ENCODE peak calls at places on chromosome 17, in five cellular contexts. W, V, O, A and Z are unnamed samples.
A peak's percentile ranks its signal among the peaks of the same experiment; 100 is the strongest.

GRCh38 chr17:1977583-1978395 is 47.3 kb downstream of the RTN4RL1 start:
- DNase-seq in O (no peak), A (no peak), V (no peak), W (no peak), Z (no peak)

GRCh38 chr17:35740997-35741931 is 9.8 kb downstream of the RASL10B start:
- DNase-seq in V (no peak), W (no peak), O (no peak), A (no peak), Z (peak; percentile 54)

GRCh38 chr17:14731591-14731990 is 430.7 kb downstream of the HS3ST3B1 start:
- DNase-seq in V (no peak), A (no peak), O (no peak), W (no peak), Z (no peak)

GRCh38 chr17:17698371-17698770 is 17.1 kb downstream of the RAI1 start:
- DNase-seq in V (no peak), W (no peak), A (no peak), O (no peak), Z (no peak)

GRCh38 chr17:68972119-68972704 is 17.0 kb upstream of the ABCA8 start:
- DNase-seq in A (no peak), O (peak; percentile 20), W (peak; percentile 62), V (no peak), Z (no peak)

GRCh38 chr17:32504166-32504990 is 17.6 kb downstream of the CDK5R1 start:
- DNase-seq in A (no peak), W (no peak), V (no peak), O (no peak), Z (no peak)

GRCh38 chr17:69326302-69327059 is 452 bp downstream of the ABCA5 start:
- DNase-seq in W (peak; percentile 39), A (no peak), O (peak; percentile 6), V (no peak), Z (no peak)

GRCh38 chr17:2239170-2239551 is 64.4 kb downstream of the SMG6 start:
- DNase-seq in A (no peak), O (no peak), V (no peak), W (no peak), Z (no peak)

GRCh38 chr17:8630227-8630801 is at the start of gene MYH10:
- DNase-seq in W (no peak), O (no peak), V (no peak), A (peak; percentile 31), Z (peak; percentile 79)

GRCh38 chr17:36600477-36600876 is 906 bp upstream of the MRM1 start:
- DNase-seq in A (no peak), O (no peak), V (no peak), W (no peak), Z (no peak)

GRCh38 chr17:19647697-19648474 is 665 bp upstream of the ALDH3A2 start:
- DNase-seq in A (peak; percentile 59), V (peak; percentile 9), O (peak; percentile 86), W (peak; percentile 58), Z (peak; percentile 90)

GRCh38 chr17:46038414-46038813 is 39.4 kb downstream of the STH start:
- DNase-seq in W (no peak), A (no peak), O (no peak), V (no peak), Z (no peak)

GRCh38 chr17:4199818-4200402 is 56.9 kb downstream of the CYB5D2 start:
- DNase-seq in A (peak; percentile 23), W (peak; percentile 39), V (no peak), O (peak; percentile 59), Z (no peak)

GRCh38 chr17:62611767-62612166 is 15.7 kb upstream of the MRC2 start:
- DNase-seq in O (no peak), A (no peak), V (peak; percentile 15), W (no peak), Z (no peak)

GRCh38 chr17:50177983-50178834 is 12.4 kb downstream of the SGCA start:
- DNase-seq in W (peak; percentile 97), V (no peak), O (peak; percentile 98), A (peak; percentile 81), Z (no peak)

GRCh38 chr17:8060274-8060673 is 21.4 kb downstream of the ALOX15B start:
- DNase-seq in W (peak; percentile 93), A (peak; percentile 64), V (peak; percentile 19), O (peak; percentile 78), Z (no peak)

GRCh38 chr17:59769891-59770290 is 62.4 kb downstream of the VMP1 start:
- DNase-seq in V (no peak), O (no peak), W (no peak), A (no peak), Z (no peak)

GRCh38 chr17:41048441-41048840 is 1.3 kb upstream of the KRTAP2-1 start:
- DNase-seq in O (no peak), A (no peak), W (peak; percentile 78), V (no peak), Z (no peak)

GRCh38 chr17:34393401-34393800 is 30.4 kb upstream of the CCL1 start:
- DNase-seq in W (no peak), O (no peak), A (no peak), V (no peak), Z (no peak)

GRCh38 chr17:61805399-61805798 is 57.9 kb downstream of the BRIP1 start:
- DNase-seq in V (no peak), W (peak; percentile 86), O (no peak), A (no peak), Z (no peak)

GRCh38 chr17:44878627-44879221 is 20.5 kb downstream of the EFTUD2 start:
- DNase-seq in O (peak; percentile 45), A (peak; percentile 28), V (no peak), W (peak; percentile 65), Z (no peak)

GRCh38 chr17:59439261-59439660 is 107.8 kb downstream of the YPEL2 start:
- DNase-seq in O (no peak), A (no peak), W (no peak), V (no peak), Z (no peak)

GRCh38 chr17:52157603-52158449 is 688 bp downstream of the CA10 start:
- DNase-seq in W (no peak), V (no peak), A (no peak), O (no peak), Z (no peak)

GRCh38 chr17:5035356-5035755 is at the start of gene SLC52A1:
- DNase-seq in O (peak; percentile 47), W (no peak), V (no peak), A (no peak), Z (no peak)

GRCh38 chr17:45009676-45010467 is 41.6 kb downstream of the DCAKD start:
- DNase-seq in A (no peak), V (no peak), W (no peak), O (no peak), Z (no peak)

GRCh38 chr17:50841949-50842354 is 6.6 kb downstream of the WFIKKN2 start:
- DNase-seq in O (peak; percentile 76), V (no peak), A (peak; percentile 82), W (peak; percentile 88), Z (no peak)

DNA sequence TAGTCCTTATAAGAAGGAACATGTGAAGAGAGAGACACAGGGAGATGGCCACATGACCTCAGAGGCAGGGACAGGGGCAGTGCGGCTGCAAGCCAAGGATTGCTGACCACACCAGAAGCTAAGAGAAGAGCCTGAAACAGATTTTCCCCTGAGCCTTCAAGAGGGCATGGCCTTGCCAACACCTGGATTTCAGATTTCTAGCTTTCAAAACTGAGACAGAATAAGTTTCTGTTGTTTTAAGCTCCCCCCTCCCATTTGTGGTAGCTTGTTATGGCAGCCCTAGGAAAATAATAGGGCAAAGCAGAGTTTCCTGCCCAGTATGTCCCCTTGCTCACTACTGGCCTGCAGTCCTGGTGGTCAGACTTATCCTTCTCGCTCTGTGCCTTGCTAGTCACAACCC is 204.5 kb downstream of the CCDC182 start:
- DNase-seq in O (no peak), V (no peak), A (no peak), W (no peak), Z (no peak)
- H3K4me1 ChIP-seq in O (peaks cover 82% of the 10 kb centered on the region), V (peaks cover 31% of the 10 kb centered on the region), A (peaks cover 26% of the 10 kb centered on the region), W (no peaks in the 10 kb centered on the region), Z (peaks cover 10% of the 10 kb centered on the region)

GRCh38 chr17:48101012-48101720 is at the start of gene CBX1:
- DNase-seq in O (peak; percentile 99), V (peak; percentile 89), A (peak; percentile 91), W (peak; percentile 96), Z (peak; percentile 94)

GRCh38 chr17:48103379-48103715 is 2.1 kb upstream of the CBX1 start:
- DNase-seq in W (no peak), O (no peak), A (no peak), V (no peak), Z (no peak)

GRCh38 chr17:48100160-48100559 is 1.1 kb downstream of the CBX1 start:
- DNase-seq in W (no peak), A (no peak), O (no peak), V (no peak), Z (no peak)

GRCh38 chr17:48102700-48103378 is 1.6 kb upstream of the CBX1 start:
- DNase-seq in V (no peak), O (peak; percentile 63), A (no peak), W (peak; percentile 31), Z (no peak)

DNA sequence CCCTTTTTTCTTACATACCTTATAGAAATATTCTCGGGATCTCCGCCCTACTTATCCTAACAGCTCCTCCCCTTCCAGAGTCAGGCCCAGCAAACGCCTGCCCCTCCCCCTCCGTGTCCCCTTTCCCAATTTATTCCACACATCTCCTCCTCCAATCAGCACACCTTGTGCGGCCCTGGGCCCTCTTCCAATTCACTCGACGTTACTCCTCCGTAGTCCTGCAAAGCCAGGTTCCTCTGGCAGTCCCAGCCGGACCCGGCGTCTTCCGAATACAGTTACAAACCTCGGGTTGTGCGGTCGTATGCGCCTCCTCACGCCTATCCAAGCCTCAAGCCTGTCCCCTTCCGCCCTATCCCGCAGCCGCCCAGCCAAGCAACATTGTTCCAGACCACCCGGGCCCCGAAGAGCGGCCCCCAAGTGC is 677 bp downstream of the CBX1 start:
- DNase-seq in V (no peak), A (peak; percentile 55), W (peak; percentile 79), O (peak; percentile 79), Z (peak; percentile 81)
- H3K4me1 ChIP-seq in V (peaks cover 26% of the 10 kb centered on the region), A (peaks cover 13% of the 10 kb centered on the region), W (peaks cover 10% of the 10 kb centered on the region), O (peaks cover 25% of the 10 kb centered on the region), Z (peaks cover 22% of the 10 kb centered on the region)

DNA sequence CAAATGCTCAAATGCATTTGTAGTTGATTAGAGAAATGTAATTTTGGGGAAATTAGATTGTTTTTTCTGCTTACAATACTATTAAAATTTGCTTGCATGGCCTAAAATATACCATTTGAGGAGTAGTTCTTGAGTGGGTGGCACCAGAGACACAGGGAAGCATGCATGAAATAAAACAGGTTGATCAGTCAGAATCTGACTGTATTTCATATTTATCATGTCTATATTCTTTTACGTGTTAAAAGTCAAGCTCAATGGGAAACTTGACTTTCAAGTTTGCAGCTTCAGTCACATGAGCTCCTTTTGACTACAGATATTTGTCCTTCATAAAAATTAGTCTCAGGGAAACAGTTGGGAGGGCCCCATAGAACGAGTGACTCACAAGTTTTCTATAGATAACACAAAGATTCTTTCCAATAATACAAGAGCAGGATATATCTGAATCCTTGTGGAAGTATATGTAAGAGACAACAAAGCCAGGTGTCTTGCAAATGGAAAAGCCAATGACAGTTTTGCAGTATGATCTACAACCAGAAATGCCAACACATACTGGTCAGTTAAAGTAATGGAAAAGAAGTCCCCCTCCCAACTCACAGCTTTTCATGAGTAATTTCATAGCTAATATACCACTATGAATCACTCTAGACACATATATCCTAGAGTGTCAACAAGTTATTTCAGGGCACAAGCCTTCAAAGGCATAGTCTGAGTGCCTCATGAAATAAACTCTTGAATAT is 42.2 kb upstream of the CORO6 start:
- DNase-seq in W (peak; percentile 80), V (no peak), O (peak; percentile 29), A (no peak), Z (no peak)
- H3K4me1 ChIP-seq in W (peaks cover 32% of the 10 kb centered on the region), V (peaks cover 8% of the 10 kb centered on the region), O (peaks cover 30% of the 10 kb centered on the region), A (no peaks in the 10 kb centered on the region), Z (peaks cover 4% of the 10 kb centered on the region)

DNA sequence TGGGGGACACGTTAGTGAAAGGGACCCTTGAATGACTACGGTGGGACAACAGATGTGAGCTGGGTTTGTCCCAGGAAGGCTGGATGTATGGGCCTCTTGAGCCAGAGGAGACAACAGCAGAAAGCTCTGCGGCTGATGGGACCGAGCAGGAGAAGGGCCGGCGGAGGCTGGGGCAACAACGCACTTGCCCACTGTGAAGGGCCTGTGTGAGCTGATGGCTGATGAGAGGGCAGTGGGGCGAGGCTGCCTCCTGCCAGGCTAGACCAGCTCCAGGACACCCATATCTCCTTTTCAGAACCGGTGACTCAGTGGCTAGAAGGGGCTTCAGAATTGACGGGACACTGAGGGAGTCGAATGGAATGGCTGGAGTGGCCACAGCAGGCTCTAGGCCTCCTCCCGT is 250.1 kb downstream of the SEC14L1 start:
- DNase-seq in O (no peak), V (no peak), W (no peak), A (no peak), Z (no peak)
- H3K4me1 ChIP-seq in O (peaks cover 82% of the 10 kb centered on the region), V (peaks cover 23% of the 10 kb centered on the region), W (peaks cover 40% of the 10 kb centered on the region), A (peaks cover 94% of the 10 kb centered on the region), Z (peaks cover 93% of the 10 kb centered on the region)